ENCODE peak calls at places on chromosomes 4 and X, in eight cellular contexts. I is dorsolateral prefrontal cortex, F is fibroblast of lung, H is left lung, A is cardiac muscle cell, T is lower lobe of right lung, Z is IMR-90, N is pancreas. L is an unnamed sample. For H3K27me3, the result is how much of the 10 kb centered on the place peaks cover.

GRCh38 chr4:47122592-47123291 is 91.4 kb downstream of the GABRB1 start:
- DNase-seq in I (peak), F (peak), H (no peak), A (peak), T (no peak), Z (peak), N (peak), L (peak)

GRCh38 chr4:181957088-181957487 is 286.1 kb upstream of the TENM3 start:
- DNase-seq in I (no peak), F (peak), H (no peak), A (peak), T (no peak), Z (peak), N (peak), L (no peak)

GRCh38 chr4:175290401-175290800 is 372.2 kb downstream of the ADAM29 start:
- DNase-seq in I (no peak), F (peak), H (no peak), A (no peak), T (no peak), Z (peak), N (no peak), L (no peak)

GRCh38 chr4:142727152-142727551 is 118.9 kb downstream of the INPP4B start:
- DNase-seq in I (no peak), F (no peak), H (no peak), A (no peak), T (no peak), Z (no peak), N (no peak), L (no peak)

GRCh38 chrX:9708923-9709553 is 56.6 kb downstream of the GPR143 start:
- DNase-seq in I (peak), F (peak), H (peak), A (peak), T (peak), Z (peak), N (peak), L (peak)

GRCh38 chr4:76998251-76998901 is 48.8 kb downstream of the SEPTIN11 start:
- DNase-seq in I (no peak), F (peak), H (no peak), A (peak), T (no peak), Z (peak), N (no peak), L (no peak)

GRCh38 chr4:160370046-160370445 is 1267.2 kb downstream of the RAPGEF2 start:
- DNase-seq in I (no peak), F (peak), H (no peak), A (no peak), T (no peak), Z (no peak), N (no peak), L (no peak)

GRCh38 chr4:38366451-38366850 is 297.5 kb upstream of the KLF3 start:
- DNase-seq in I (no peak), F (peak), H (no peak), A (peak), T (no peak), Z (no peak), N (no peak), L (peak)

GRCh38 chr4:164648849-164649212 is 105.1 kb upstream of the SMIM31 start:
- DNase-seq in I (no peak), F (no peak), H (no peak), A (no peak), T (no peak), Z (no peak), N (no peak), L (no peak)
- TF ChIP-seq CTCF in I (no peak), F (no peak), H (no peak), A (no peak), T (no peak), Z (no peak), N (no peak), L (no peak)

DNA sequence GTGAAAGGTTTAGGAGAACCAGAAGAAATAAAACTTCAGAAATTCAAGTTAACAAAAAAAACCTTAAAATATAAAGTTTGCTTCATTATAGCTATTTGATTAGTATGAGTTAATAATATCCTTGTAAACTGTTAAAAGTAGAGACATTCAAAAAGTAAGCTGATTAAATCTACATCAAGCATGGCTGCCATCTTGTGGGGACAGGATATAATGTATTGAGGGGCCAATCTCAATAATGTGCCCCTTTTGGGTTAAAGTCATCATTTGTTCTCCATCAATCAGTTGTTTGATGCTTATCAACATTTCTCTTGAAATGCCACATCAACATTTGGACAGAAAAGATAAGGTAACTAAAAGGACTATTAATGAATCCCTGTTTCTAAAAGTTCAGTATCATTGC is 4.6 kb upstream of the GRID2 start:
- DNase-seq in I (no peak), F (peak), H (no peak), A (peak), T (no peak), Z (peak), N (no peak), L (no peak)
- H3K27me3 ChIP-seq in I (under half), F (under half), H (under half), A (under half), T (under half), Z (under half), N (under half), L (under half)

DNA sequence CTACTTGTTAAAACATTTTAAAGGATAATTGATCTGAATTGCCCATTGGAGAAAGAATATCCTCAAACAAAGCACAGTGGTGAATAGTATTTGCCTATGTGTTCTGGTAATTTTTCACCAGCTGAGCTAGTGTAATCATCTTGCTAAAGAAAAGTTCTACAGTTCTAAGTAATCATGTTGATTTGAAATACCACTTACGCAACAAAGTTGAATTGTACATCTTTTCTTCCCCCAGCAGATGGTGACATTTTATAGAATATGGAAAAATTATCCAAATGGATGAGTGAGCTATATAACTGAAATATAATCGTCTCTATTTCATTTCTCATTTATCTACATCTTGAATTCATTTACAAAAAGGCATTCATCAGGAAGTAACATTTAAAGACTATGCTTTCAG is 9.7 kb upstream of the ZNF674 start:
- DNase-seq in I (no peak), F (no peak), H (no peak), A (peak), T (no peak), Z (peak), N (no peak), L (no peak)
- TF ChIP-seq CTCF in I (peak), F (peak), H (no peak), A (peak), T (peak), Z (peak), N (no peak), L (peak)

GRCh38 chr4:148857973-148858534 is 415.8 kb upstream of the NR3C2 start:
- DNase-seq in I (no peak), F (no peak), H (no peak), A (no peak), T (no peak), Z (no peak), N (no peak), L (no peak)
- H3K27me3 ChIP-seq in I (under half), F (under half), H (under half), A (under half), T (under half), Z (under half), N (under half), L (under half)

DNA sequence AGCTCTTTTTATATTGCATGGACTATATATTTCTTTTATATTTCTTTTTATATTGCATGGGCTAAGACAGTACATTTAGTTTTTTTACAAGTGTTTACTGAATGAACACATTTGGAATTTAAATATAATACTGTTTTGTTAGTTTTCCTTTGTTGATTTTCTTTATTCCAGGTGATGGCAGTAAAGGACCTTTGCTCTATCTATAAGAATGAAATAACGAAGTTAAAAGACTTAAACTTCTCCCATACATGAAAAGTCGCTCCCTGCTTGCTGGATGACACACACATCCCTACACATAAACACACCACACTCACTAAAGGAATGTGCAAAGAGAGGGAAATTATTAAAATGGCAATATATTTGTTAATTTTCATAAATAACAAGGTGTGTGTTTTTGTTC is 102.5 kb upstream of the ANXA10 start:
- DNase-seq in I (no peak), F (no peak), H (no peak), A (peak), T (no peak), Z (no peak), N (no peak), L (no peak)
- TF ChIP-seq CTCF in I (no peak), F (no peak), H (no peak), A (no peak), T (no peak), Z (no peak), N (no peak), L (no peak)

DNA sequence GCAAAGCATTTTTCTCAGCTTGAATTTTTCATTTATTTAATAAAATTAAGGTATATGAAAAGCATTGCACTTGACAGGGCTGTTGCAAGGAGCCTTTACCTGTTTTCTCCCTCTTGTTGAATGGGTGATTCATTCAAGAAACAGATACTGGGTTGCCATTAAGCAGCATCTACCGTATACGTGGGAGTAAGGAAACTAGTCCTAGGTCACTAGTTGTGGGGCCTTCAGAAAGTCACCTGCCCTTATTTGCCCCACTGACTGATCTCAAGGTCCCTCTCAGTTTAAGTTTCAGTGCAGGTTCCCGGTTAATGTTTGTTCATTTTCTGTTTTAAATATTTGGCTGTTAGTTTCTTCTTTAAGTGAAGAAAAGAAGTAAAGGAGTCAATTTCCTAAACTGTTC is 34.0 kb downstream of the LHFPL1 start:
- DNase-seq in I (no peak), F (no peak), H (no peak), A (no peak), T (no peak), Z (no peak), N (no peak), L (no peak)
- H3K27me3 ChIP-seq in I (under half), F (under half), H (under half), A (under half), T (under half), Z (under half), N (under half), L (under half)